ENCODE peak calls at places on chromosome 10, in ten cellular contexts. X, T, D, A, R, S, Y, O, E and M are unnamed samples.
A peak's percentile ranks its signal among the peaks of the same experiment; 100 is the strongest.

GRCh38 chr10:121511943-121512342 is 86.3 kb downstream of the FGFR2 start:
- DNase-seq in R (no peak), D (peak; percentile 29), O (no peak), Y (no peak), S (no peak), A (no peak), X (no peak), E (no peak), T (no peak), M (no peak)

GRCh38 chr10:48391994-48392393 is 85.5 kb downstream of the MAPK8 start:
- DNase-seq in A (no peak), X (no peak), E (no peak), T (no peak), D (no peak), R (no peak), Y (no peak), S (no peak), O (no peak), M (no peak)

GRCh38 chr10:133258818-133259602 is 17.7 kb downstream of the ADAM8 start:
- DNase-seq in D (peak; percentile 100), T (no peak), R (peak; percentile 99), X (peak; percentile 97), O (peak; percentile 90), Y (peak; percentile 99), E (peak; percentile 82), S (peak; percentile 78), A (peak; percentile 98), M (peak; percentile 80)

GRCh38 chr10:124338276-124338915 is 80.3 kb downstream of the OAT start:
- DNase-seq in O (no peak), D (no peak), S (no peak), Y (no peak), T (no peak), E (no peak), A (no peak), X (no peak), R (no peak), M (no peak)

GRCh38 chr10:110812583-110812982 is 59.1 kb upstream of the PDCD4 start:
- DNase-seq in T (no peak), O (no peak), Y (no peak), A (no peak), R (no peak), S (no peak), E (no peak), X (no peak), D (no peak), M (no peak)

GRCh38 chr10:102283488-102283887 is 38.2 kb downstream of the GBF1 start:
- DNase-seq in D (peak; percentile 93), Y (no peak), R (peak; percentile 96), A (no peak), S (no peak), T (no peak), X (no peak), E (no peak), O (no peak), M (no peak)

GRCh38 chr10:90197766-90198165 is 496.4 kb downstream of the KIF20B start:
- DNase-seq in T (no peak), S (no peak), D (peak; percentile 78), X (no peak), A (no peak), Y (peak; percentile 42), O (no peak), E (no peak), R (peak; percentile 90), M (no peak)

GRCh38 chr10:11881477-11882417 is 58.6 kb downstream of the PROSER2 start:
- DNase-seq in D (peak; percentile 93), S (no peak), O (no peak), R (peak; percentile 96), Y (no peak), A (no peak), X (no peak), E (no peak), T (peak; percentile 65), M (no peak)

GRCh38 chr10:49362596-49363260 is 33.2 kb downstream of the DRGX start:
- DNase-seq in E (no peak), R (no peak), X (no peak), O (peak; percentile 42), S (no peak), D (no peak), Y (no peak), T (no peak), A (no peak), M (peak; percentile 31)

GRCh38 chr10:114541081-114541833 is 116.8 kb downstream of the ABLIM1 start:
- DNase-seq in S (peak; percentile 80), A (peak; percentile 8), O (peak; percentile 89), D (peak; percentile 91), E (peak; percentile 77), R (peak; percentile 88), T (no peak), X (peak; percentile 88), Y (peak; percentile 87), M (no peak)

GRCh38 chr10:3755440-3756359 is 29.3 kb downstream of the KLF6 start:
- DNase-seq in Y (peak; percentile 93), X (no peak), A (no peak), R (no peak), S (no peak), D (peak; percentile 34), E (no peak), T (no peak), O (no peak), M (no peak)

GRCh38 chr10:68601490-68602265 is 41.5 kb downstream of the TET1 start:
- DNase-seq in R (no peak), Y (no peak), S (no peak), T (no peak), A (no peak), X (no peak), E (no peak), D (no peak), O (no peak), M (no peak)

GRCh38 chr10:93216341-93216985 is 142.8 kb downstream of the CYP26A1 start:
- DNase-seq in O (no peak), S (no peak), E (no peak), T (no peak), D (no peak), Y (no peak), X (no peak), R (no peak), A (no peak), M (no peak)

GRCh38 chr10:58647770-58648169 is 135.1 kb downstream of the BICC1 start:
- DNase-seq in E (no peak), S (no peak), T (no peak), A (no peak), D (peak; percentile 61), Y (no peak), X (no peak), O (no peak), R (peak; percentile 86), M (no peak)

GRCh38 chr10:66795871-66796270 is 130.0 kb upstream of the LRRTM3 start:
- DNase-seq in E (no peak), A (no peak), R (no peak), O (no peak), T (no peak), Y (no peak), X (no peak), S (no peak), D (no peak), M (no peak)

GRCh38 chr10:126294451-126294850 is 93.8 kb downstream of the ADAM12 start:
- DNase-seq in Y (no peak), X (no peak), A (no peak), D (no peak), E (no peak), S (no peak), R (no peak), O (no peak), T (no peak), M (peak; percentile 92)

DNA sequence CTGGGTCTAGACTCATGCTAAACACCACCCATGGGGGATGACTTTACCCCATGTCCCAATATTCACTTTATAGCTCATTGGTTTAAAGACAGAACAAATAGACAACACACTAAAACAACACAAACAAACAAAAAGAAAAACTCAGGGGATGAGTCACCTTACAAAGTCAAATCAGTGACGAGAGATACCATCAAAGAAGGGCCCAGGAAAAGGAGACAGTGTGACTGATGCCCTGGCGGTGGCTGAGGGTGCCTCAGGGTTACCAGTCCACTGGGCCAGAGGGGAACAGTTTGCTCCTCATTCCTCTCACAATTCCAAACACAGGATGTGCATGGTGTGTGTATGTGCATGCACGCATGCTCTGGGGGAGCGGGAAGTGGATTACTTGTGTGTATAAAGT is 171.3 kb upstream of the PRKCQ start:
- DNase-seq in R (no peak), Y (no peak), E (no peak), D (no peak), O (no peak), T (no peak), S (no peak), X (no peak), A (no peak), M (no peak)
- TF ChIP-seq CTCF in R (no peak), Y (no peak), E (no peak), D (no peak), O (no peak), T (no peak), S (no peak), X (no peak), A (no peak), M (no peak)

DNA sequence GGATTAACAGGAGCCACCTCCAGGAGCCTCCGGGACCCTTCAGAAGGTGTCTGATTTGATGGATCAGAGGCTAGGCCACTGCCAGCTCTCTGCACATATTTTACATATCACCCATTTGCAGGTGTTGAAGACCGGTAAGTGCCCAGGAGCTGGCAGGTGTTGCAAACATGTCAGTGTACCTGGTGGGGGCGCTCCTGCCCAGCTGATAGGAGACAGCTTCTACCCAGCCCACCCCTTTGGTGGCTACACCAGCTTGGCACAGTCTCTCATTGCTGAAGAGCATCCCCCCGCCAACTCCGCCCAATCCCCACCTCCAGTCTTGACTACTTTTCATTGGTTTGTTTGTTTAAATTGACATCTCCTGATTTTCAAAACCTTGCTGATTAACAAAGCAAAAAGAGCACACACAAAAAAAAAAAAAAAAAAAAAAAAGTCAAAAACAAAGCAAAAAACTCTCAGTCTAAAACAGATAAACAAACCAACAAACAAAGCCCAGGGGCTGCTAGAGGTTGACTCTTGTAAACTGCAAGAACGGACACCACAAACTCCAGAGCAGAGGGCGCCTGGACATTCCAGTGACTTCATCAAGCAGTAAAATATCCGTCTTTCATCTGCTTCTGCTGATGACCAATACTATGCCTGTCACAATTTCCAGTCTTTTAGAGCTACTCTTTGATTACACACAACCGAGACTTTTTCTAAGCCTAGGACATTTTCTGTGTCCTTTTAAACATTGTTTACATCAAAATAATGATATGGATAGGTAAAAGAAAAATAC is 275.3 kb downstream of the NRG3 start:
- DNase-seq in Y (peak; percentile 63), E (no peak), S (peak; percentile 4), D (no peak), A (no peak), O (no peak), X (no peak), R (no peak), T (peak; percentile 91), M (no peak)
- TF ChIP-seq CTCF in Y (peak; percentile 52), E (no peak), S (peak; percentile 17), D (no peak), A (no peak), O (no peak), X (no peak), R (no peak), T (peak; percentile 77), M (peak; percentile 72)

GRCh38 chr10:23540401-23540800 is 101.5 kb downstream of the OTUD1 start:
- DNase-seq in S (peak; percentile 15), A (no peak), E (no peak), Y (no peak), R (no peak), O (no peak), D (no peak), X (no peak), T (no peak), M (no peak)
- TF ChIP-seq CTCF in S (no peak), A (no peak), E (no peak), Y (no peak), R (no peak), O (no peak), D (no peak), X (no peak), T (no peak), M (no peak)

GRCh38 chr10:46325021-46325420 is 38.2 kb downstream of the ANTXRL start:
- DNase-seq in A (no peak), E (no peak), T (no peak), O (no peak), Y (no peak), X (no peak), R (peak; percentile 12), S (no peak), D (peak; percentile 22), M (no peak)
- TF ChIP-seq CTCF in A (peak; percentile 50), E (no peak), T (no peak), O (no peak), Y (peak; percentile 41), X (peak; percentile 36), R (peak; percentile 33), S (peak; percentile 32), D (peak; percentile 52), M (peak; percentile 42)